ENCODE peak calls at places on chromosome 15, in nine cellular contexts. W is uterus; L is CD8-positive, alpha-beta T cell; M is H9; I is IMR-90; P is ovary; S is astrocyte; Q is psoas muscle; N is aorta. U is an unnamed sample.

GRCh38 chr15:25431821-25432561 is 6.8 kb downstream of the UBE3A start:
- DNase-seq in W (no peak), S (no peak), I (no peak), N (no peak), M (no peak), Q (no peak), P (no peak), L (no peak), U (no peak)

GRCh38 chr15:99430881-99431401 is 134.8 kb upstream of the MEF2A start:
- DNase-seq in L (no peak), W (peak), I (no peak), S (no peak), P (peak), Q (peak), N (peak), M (no peak), U (peak)

GRCh38 chr15:100869151-100869999 is 10.3 kb upstream of the ALDH1A3 start:
- DNase-seq in W (no peak), N (no peak), L (no peak), I (no peak), S (no peak), Q (no peak), P (no peak), M (peak), U (no peak)

GRCh38 chr15:97082835-97083234 is 752.3 kb downstream of the NR2F2 start:
- DNase-seq in Q (no peak), S (no peak), N (no peak), W (no peak), I (no peak), P (no peak), M (no peak), L (no peak), U (no peak)

GRCh38 chr15:43968551-43968950 is 141.7 kb downstream of the WDR76 start:
- DNase-seq in L (no peak), I (no peak), S (no peak), N (no peak), M (no peak), W (no peak), Q (no peak), P (no peak), U (no peak)

GRCh38 chr15:66670698-66671580 is 31.1 kb upstream of the SMAD6 start:
- DNase-seq in M (peak), I (no peak), W (no peak), N (no peak), S (no peak), P (no peak), L (no peak), Q (no peak), U (peak)

GRCh38 chr15:64461577-64462162 is 1.3 kb downstream of the ZNF609 start:
- DNase-seq in L (peak), M (peak), N (no peak), Q (no peak), W (no peak), S (peak), P (no peak), I (peak), U (peak)

GRCh38 chr15:35450492-35450891 is 95.5 kb downstream of the DPH6 start:
- DNase-seq in Q (no peak), N (no peak), P (no peak), S (peak), L (no peak), I (peak), M (no peak), W (no peak), U (no peak)

GRCh38 chr15:69087581-69087980 is 72.9 kb upstream of the GLCE start:
- DNase-seq in W (no peak), Q (no peak), I (no peak), L (no peak), M (no peak), P (no peak), S (no peak), N (no peak), U (no peak)

GRCh38 chr15:83115831-83116565 is 8.6 kb downstream of the TM6SF1 start:
- DNase-seq in I (no peak), S (no peak), N (no peak), Q (no peak), W (no peak), M (no peak), L (no peak), P (no peak), U (no peak)

GRCh38 chr15:92645051-92645631 is 10.4 kb downstream of the FAM174B start:
- DNase-seq in S (peak), Q (no peak), M (no peak), N (no peak), L (no peak), I (no peak), P (no peak), W (no peak), U (no peak)

GRCh38 chr15:31387101-31387482 is 60.5 kb downstream of the KLF13 start:
- DNase-seq in Q (no peak), I (no peak), N (no peak), L (no peak), M (no peak), P (no peak), W (no peak), S (no peak), U (no peak)

GRCh38 chr15:95770191-95770590 is 560.3 kb upstream of the NR2F2 start:
- DNase-seq in L (no peak), P (no peak), Q (no peak), I (peak), M (no peak), W (no peak), N (no peak), S (peak), U (no peak)

DNA sequence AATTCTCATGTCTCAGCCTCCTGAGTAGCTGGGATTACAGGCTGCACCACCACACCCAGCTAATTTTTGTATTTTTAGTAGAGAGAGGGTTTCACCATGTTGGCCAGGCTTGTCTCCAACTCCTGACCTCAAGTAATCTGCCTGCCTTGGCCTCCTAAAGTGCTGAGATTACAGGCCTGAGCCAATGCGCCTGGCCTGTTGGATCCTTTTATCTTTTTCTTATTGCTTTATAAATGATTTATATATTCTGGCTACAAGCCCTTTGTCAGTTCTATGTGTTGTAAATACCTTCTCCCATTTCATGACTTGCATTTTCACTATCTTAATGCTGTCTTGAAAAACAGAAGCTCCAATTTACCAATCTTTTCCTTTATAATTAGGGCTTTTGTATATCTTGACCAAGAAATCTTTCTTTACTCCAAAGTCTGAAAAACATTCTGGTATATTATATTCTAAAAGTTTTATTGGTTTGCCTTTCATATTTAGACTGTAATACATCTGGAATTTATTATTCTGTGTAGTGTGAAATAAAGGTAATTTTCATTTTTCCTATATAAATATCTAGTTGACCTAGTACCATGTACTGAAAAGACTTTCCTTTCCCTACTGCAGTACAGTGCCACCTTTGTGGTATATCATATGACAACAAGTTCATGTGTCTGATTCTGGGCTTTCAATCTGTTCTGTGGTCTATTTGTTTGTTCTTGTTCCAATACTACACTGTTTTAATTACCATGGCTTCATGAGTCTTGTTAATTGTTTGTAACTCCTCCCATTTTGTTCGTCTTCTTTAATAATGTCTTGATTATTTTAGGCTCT is 52.9 kb upstream of the RNU6-1 start:
- DNase-seq in S (no peak), M (no peak), N (no peak), W (peak), I (no peak), L (no peak), P (no peak), Q (peak), U (peak)
- H3K27ac ChIP-seq in S (no peak), M (no peak), N (no peak), W (peak), I (no peak), L (no peak), P (no peak), Q (peak), U (no peak)

GRCh38 chr15:41891946-41892345 is 1.9 kb downstream of the SPTBN5 start:
- DNase-seq in Q (no peak), M (no peak), S (no peak), L (no peak), N (no peak), I (no peak), P (no peak), W (no peak), U (peak)
- H3K27ac ChIP-seq in Q (no peak), M (no peak), S (no peak), L (peak), N (no peak), I (no peak), P (no peak), W (no peak), U (peak)

GRCh38 chr15:63210151-63211051 is 21.0 kb downstream of the RAB8B start:
- DNase-seq in W (no peak), M (peak), Q (no peak), N (no peak), S (no peak), L (no peak), I (no peak), P (no peak), U (no peak)
- H3K27ac ChIP-seq in W (peak), M (peak), Q (no peak), N (no peak), S (no peak), L (peak), I (no peak), P (peak), U (no peak)

DNA sequence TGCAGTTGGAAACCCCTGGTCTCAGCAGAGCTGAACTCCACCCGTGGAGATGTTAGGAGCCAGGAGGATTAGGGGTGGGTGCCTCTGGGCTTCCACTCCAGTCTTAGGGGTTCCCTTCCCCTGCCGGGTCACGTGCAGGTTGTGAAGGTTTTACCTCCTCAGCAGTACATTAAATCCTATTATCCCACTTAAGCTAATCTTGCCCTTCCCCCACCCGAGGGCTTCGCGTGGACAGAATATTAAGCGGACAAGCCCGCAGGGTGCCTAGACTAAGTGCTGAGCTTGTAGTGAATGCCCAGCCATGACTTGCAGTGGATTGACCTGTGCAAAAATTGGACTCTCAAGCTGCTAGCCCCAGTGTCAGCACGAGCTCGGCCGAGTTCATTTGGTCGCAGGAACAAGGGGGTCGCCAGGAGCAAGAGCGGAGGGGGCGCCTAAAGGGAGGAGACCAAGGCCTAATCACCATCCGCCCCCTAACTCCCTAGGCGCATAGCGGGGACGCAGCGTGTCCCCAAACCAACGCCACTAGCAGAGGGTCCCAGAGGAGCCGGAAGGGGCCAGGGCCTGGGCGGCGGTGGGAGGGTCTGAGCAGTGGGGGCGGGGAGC is 493 bp upstream of the SEMA4B start:
- DNase-seq in Q (no peak), N (no peak), L (no peak), I (no peak), S (no peak), W (no peak), M (no peak), P (no peak), U (peak)
- H3K27ac ChIP-seq in Q (no peak), N (no peak), L (peak), I (peak), S (no peak), W (peak), M (no peak), P (peak), U (peak)

DNA sequence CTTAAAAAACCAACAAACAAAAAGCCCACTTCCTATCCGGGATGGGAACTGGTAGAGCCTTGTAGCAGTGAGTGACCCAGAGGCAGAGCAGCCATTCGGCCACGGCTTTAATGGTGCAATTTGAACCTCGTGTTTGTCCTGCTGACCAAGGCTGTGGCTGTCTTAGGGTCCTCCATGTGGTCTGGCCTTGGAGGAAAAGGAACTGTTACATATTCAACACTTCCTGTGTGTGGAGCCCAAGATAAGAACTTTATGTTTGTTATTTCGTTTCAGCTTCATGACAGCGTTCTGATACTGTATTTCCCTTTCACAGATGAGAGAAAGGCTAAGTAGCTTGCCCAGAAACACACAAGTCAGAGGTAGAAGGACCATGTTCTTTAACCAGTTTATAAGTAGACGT is 269.8 kb downstream of the SV2B start:
- DNase-seq in P (no peak), Q (no peak), I (no peak), W (no peak), L (no peak), M (no peak), N (no peak), S (no peak), U (no peak)
- H3K27ac ChIP-seq in P (no peak), Q (no peak), I (no peak), W (no peak), L (no peak), M (no peak), N (no peak), S (no peak), U (no peak)

GRCh38 chr15:75031773-75032302 is 8.4 kb downstream of the PPCDC start:
- DNase-seq in W (no peak), Q (no peak), I (no peak), S (no peak), M (no peak), N (no peak), P (no peak), L (no peak), U (no peak)

GRCh38 chr15:75033809-75034208 is 10.4 kb downstream of the PPCDC start:
- DNase-seq in I (no peak), L (no peak), N (no peak), Q (no peak), S (no peak), P (no peak), W (no peak), M (no peak), U (no peak)

GRCh38 chr15:75030424-75030823 is 7.0 kb downstream of the PPCDC start:
- DNase-seq in P (no peak), M (no peak), W (no peak), L (no peak), N (no peak), S (no peak), Q (no peak), I (no peak), U (no peak)

GRCh38 chr15:75034615-75035014 is 11.2 kb downstream of the PPCDC start:
- DNase-seq in N (no peak), L (no peak), W (no peak), M (no peak), S (no peak), I (no peak), P (no peak), Q (no peak), U (no peak)

DNA sequence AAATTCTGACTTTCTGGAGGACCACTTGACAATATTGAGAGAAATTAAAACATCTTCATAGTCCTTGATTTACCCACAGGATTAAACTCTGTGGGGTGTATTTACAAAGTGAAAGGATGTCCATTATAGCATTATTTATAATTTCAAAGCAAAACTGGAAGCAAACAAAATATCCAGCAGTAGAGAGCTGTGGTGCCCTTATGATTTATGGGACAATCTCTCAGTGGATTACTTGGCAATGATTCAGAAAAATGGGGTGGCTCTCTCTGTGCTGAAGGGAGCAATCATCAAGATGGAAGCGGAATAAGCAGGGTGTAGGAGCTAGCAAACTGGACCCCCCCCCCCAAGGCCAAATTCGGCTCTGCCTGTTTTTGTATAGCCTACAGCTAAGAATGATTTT is 9.0 kb downstream of the PPCDC start:
- DNase-seq in N (no peak), W (no peak), M (no peak), L (no peak), S (no peak), Q (no peak), P (no peak), I (no peak), U (no peak)
- H3K27ac ChIP-seq in N (no peak), W (no peak), M (no peak), L (no peak), S (no peak), Q (no peak), P (no peak), I (no peak), U (no peak)

GRCh38 chr15:70098461-70099166 is 897 bp upstream of the TLE3 start:
- DNase-seq in N (peak), M (peak), P (no peak), I (no peak), L (peak), S (no peak), Q (peak), W (peak), U (peak)

GRCh38 chr15:70099167-70099965 is 1.6 kb upstream of the TLE3 start:
- DNase-seq in N (peak), P (peak), Q (peak), W (peak), I (peak), M (peak), L (peak), S (peak), U (peak)

GRCh38 chr15:70099966-70100494 is 2.3 kb upstream of the TLE3 start:
- DNase-seq in I (no peak), W (no peak), Q (no peak), S (no peak), N (no peak), P (peak), L (no peak), M (no peak), U (no peak)

GRCh38 chr15:70101459-70102113 is 3.9 kb upstream of the TLE3 start:
- DNase-seq in S (peak), Q (no peak), M (peak), N (no peak), W (peak), I (peak), P (peak), L (no peak), U (no peak)

DNA sequence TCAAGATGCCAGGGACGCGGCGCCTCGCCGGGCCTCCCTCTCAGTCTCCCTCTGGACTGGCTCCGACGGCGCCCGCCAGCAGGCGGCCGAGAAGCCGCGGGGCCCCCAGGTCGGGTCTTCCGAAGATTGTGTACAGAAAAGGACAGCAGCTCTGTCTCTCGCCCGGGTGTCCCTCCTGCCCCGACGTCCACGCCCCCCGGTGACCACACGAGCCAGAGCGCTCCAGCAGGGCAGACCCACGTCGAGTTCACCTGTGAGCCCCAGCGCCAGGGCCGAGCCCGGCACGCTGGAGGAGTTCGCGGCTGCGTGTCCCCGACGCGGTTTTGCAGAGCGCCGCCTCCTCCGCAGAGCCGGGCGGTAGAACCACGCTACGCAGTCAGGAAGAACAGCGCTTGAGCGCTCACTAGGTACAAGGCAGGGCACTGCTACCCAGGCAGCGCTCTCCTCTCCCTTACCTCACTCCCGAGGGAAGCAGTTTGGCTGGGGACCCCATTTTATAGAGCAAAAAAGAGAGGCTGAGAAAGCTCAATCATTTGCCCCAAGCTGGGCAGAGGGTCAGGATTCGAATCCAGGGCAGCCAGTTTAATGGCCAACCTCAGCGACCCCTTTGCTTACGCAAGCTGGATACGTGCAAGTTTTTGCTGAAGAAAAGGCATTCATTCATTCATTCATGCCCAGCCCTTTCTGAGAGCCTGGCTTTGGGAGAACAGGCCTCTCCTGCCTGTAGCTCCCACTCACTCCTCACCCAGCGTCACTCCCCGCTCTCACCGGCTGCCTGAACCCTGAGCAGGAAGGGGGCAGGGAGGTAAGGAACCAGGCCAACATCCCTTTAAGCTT is 3.0 kb upstream of the TLE3 start:
- DNase-seq in M (peak), P (peak), Q (peak), L (peak), W (peak), S (peak), I (peak), N (peak), U (peak)
- H3K27ac ChIP-seq in M (no peak), P (peak), Q (peak), L (no peak), W (peak), S (no peak), I (no peak), N (no peak), U (peak)

U was measured in kidney.